ENCODE peak calls at places on chromosomes 13 and 19, in five cellular contexts. Q is upper lobe of left lung, V is pancreas, D is fibroblast of the aortic adventitia, G is BE2C. N is an unnamed sample.

GRCh38 chr13:33797622-33798021 is 20.3 kb upstream of the RFC3 start:
- DNase-seq in Q (no peak), V (no peak), D (peak), G (no peak), N (no peak)

GRCh38 chr13:79485451-79485850 is 4.5 kb downstream of the NDFIP2 start:
- DNase-seq in Q (no peak), V (no peak), D (no peak), G (no peak), N (no peak)

GRCh38 chr13:44894001-44894770 is 95.1 kb downstream of the NUFIP1 start:
- DNase-seq in Q (peak), V (no peak), D (no peak), G (peak), N (no peak)

GRCh38 chr13:63629591-63629990 is 2213.9 kb upstream of the PCDH20 start:
- DNase-seq in Q (no peak), V (no peak), D (no peak), G (no peak), N (no peak)

GRCh38 chr13:30340367-30341184 is 33.2 kb upstream of the KATNAL1 start:
- DNase-seq in Q (peak), V (peak), D (peak), G (peak), N (no peak)

GRCh38 chr19:36488816-36489138 is 584 bp downstream of the ZNF566 start:
- DNase-seq in Q (peak), V (no peak), D (no peak), G (peak), N (peak)

GRCh38 chr13:73521291-73521626 is 462.5 kb downstream of the KLF5 start:
- DNase-seq in Q (no peak), V (no peak), D (no peak), G (no peak), N (no peak)

GRCh38 chr19:18543814-18544475 is 572 bp upstream of the FKBP8 start:
- DNase-seq in Q (peak), V (no peak), D (peak), G (peak), N (peak)

GRCh38 chr19:38606131-38606530 is 11.6 kb downstream of the MAP4K1 start:
- DNase-seq in Q (no peak), V (no peak), D (no peak), G (no peak), N (no peak)

GRCh38 chr13:56864451-56864850 is 276.3 kb upstream of the PRR20A start:
- DNase-seq in Q (no peak), V (no peak), D (no peak), G (no peak), N (no peak)

GRCh38 chr19:35088514-35088913 is 27.1 kb upstream of the FXYD3 start:
- DNase-seq in Q (no peak), V (no peak), D (peak), G (no peak), N (no peak)

GRCh38 chr19:35089554-35089953 is 26.1 kb upstream of the FXYD3 start:
- DNase-seq in Q (no peak), V (no peak), D (no peak), G (no peak), N (no peak)

GRCh38 chr19:35087393-35087792 is 28.2 kb upstream of the FXYD3 start:
- DNase-seq in Q (no peak), V (no peak), D (no peak), G (no peak), N (no peak)

GRCh38 chr19:35090795-35091214 is 24.8 kb upstream of the FXYD3 start:
- DNase-seq in Q (no peak), V (peak), D (no peak), G (no peak), N (no peak)

GRCh38 chr19:35090160-35090794 is 25.3 kb upstream of the FXYD3 start:
- DNase-seq in Q (peak), V (peak), D (peak), G (peak), N (peak)
- H3K4me3 ChIP-seq in Q (peak), V (peak), D (no peak), G (no peak), N (no peak)

DNA sequence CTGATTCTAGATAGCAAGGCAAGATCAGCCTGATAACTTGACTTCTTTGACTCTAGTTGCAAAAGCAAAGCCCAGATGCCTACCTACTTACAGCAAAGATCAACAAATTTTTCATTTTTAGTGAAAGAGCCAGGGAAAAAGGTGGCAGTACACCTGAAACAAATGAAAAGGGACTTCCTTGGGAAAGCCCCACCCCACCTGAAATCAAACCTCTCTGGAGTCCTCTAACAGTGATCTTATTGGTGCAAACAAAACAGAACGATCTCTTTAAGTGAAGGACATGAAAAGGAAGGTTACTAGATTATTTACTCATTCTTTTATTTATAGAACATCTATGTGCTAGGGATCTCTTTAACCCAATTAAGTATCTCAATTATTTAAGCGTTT is 507 bp upstream of the LCP1 start:
- DNase-seq in Q (no peak), V (no peak), D (no peak), G (no peak), N (no peak)
- H3K4me3 ChIP-seq in Q (peak), V (no peak), D (no peak), G (no peak), N (peak)

GRCh38 chr19:1360818-1361461 is 22.8 kb upstream of the NDUFS7 start:
- DNase-seq in Q (no peak), V (peak), D (peak), G (peak), N (no peak)
- H3K4me3 ChIP-seq in Q (peak), V (no peak), D (peak), G (peak), N (no peak)

DNA sequence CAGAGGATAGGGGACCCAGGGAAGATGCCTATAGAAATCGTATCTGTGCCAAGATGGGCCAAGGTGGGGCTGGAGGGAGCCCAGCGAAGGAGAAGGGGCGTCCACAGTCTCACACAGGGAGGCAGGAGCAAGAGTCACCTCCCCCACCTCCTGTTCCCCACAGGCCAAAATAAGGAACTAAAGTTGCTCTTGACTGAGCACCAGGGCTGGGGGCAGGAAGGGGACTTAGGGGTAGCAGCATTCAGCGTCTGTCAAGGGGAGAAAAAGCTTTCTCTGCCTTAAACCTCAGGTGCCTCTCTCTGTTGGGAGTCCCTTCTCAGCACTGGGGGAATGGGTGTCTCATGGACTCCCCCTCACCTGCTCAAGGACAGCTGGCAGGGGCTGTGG is 404 bp downstream of the CD79A start:
- DNase-seq in Q (peak), V (no peak), D (no peak), G (no peak), N (no peak)
- H3K4me3 ChIP-seq in Q (no peak), V (no peak), D (no peak), G (no peak), N (peak)

GRCh38 chr19:11033251-11033650 is 56.0 kb upstream of the LDLR start:
- DNase-seq in Q (no peak), V (no peak), D (no peak), G (no peak), N (no peak)
- H3K4me3 ChIP-seq in Q (no peak), V (no peak), D (no peak), G (no peak), N (no peak)

GRCh38 chr13:113489171-113489548 is 1.4 kb downstream of the DCUN1D2 start:
- DNase-seq in Q (no peak), V (no peak), D (no peak), G (no peak), N (no peak)

GRCh38 chr13:113490496-113491417 is at the start of gene DCUN1D2:
- DNase-seq in Q (peak), V (peak), D (peak), G (peak), N (peak)

GRCh38 chr13:113486698-113487097 is 3.8 kb downstream of the DCUN1D2 start:
- DNase-seq in Q (no peak), V (no peak), D (no peak), G (peak), N (no peak)

GRCh38 chr13:113489549-113490495 is 689 bp downstream of the DCUN1D2 start:
- DNase-seq in Q (peak), V (no peak), D (peak), G (peak), N (no peak)

DNA sequence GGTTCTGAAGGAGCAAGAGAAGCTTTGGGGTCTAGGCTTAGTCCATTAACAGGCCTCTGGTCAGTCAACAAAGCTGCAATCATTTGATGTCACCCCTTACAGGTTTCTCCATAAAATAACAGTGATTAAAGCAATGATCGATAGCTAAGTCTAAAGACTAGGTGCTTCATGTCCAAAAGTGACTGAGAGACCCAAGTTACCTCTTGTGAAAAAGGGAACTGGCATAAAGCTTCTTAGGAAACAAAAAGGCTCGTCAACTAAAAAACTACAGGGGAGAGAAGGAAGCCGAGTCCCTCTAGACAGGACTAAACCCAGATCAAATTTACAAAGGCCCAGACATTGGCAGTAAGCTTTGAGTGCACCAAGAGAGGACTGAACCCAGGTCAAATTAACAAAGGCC is 2.2 kb downstream of the DCUN1D2 start:
- DNase-seq in Q (no peak), V (no peak), D (no peak), G (no peak), N (no peak)
- H3K4me3 ChIP-seq in Q (no peak), V (no peak), D (no peak), G (no peak), N (no peak)

GRCh38 chr13:111659236-111659635 is 338.8 kb downstream of the TEX29 start:
- DNase-seq in Q (no peak), V (no peak), D (no peak), G (no peak), N (no peak)
- H3K4me3 ChIP-seq in Q (no peak), V (no peak), D (no peak), G (no peak), N (no peak)

GRCh38 chr13:46297338-46297737 is 85.6 kb downstream of the LRRC63 start:
- DNase-seq in Q (no peak), V (no peak), D (peak), G (no peak), N (peak)
- H3K4me3 ChIP-seq in Q (no peak), V (no peak), D (no peak), G (no peak), N (no peak)

N was measured in Jurkat, Clone E6-1.